ENCODE peak calls at places on chromosome 15, in four cellular contexts. A is psoas muscle, I is body of pancreas, R is HCT116. W is an unnamed sample.
A peak's percentile ranks its signal among the peaks of the same experiment; 100 is the strongest.

GRCh38 chr15:38991126-38991525 is 426.5 kb upstream of the RASGRP1 start:
- DNase-seq in A (no peak), I (no peak), R (peak; percentile 8), W (no peak)

GRCh38 chr15:65870889-65871533 is 1.7 kb downstream of the RAB11A start:
- DNase-seq in A (no peak), I (no peak), R (no peak), W (no peak)

GRCh38 chr15:85579957-85580694 is 199.7 kb downstream of the AKAP13 start:
- DNase-seq in A (no peak), I (peak; percentile 73), R (no peak), W (peak; percentile 35)

GRCh38 chr15:58748787-58749531 is 548 bp downstream of the ADAM10 start:
- DNase-seq in A (peak; percentile 75), I (peak; percentile 52), R (no peak), W (peak; percentile 61)

GRCh38 chr15:71125831-71126453 is 10.7 kb downstream of the THSD4 start:
- DNase-seq in A (no peak), I (no peak), R (no peak), W (no peak)

GRCh38 chr15:35195031-35195430 is 109.9 kb upstream of the NANOGP8 start:
- DNase-seq in A (no peak), I (no peak), R (no peak), W (no peak)

GRCh38 chr15:42048080-42048820 is 27.4 kb upstream of the PLA2G4E start:
- DNase-seq in A (no peak), I (no peak), R (no peak), W (no peak)

GRCh38 chr15:33149919-33150318 is 44.6 kb downstream of the FMN1 start:
- DNase-seq in A (no peak), I (no peak), R (no peak), W (no peak)

GRCh38 chr15:96699871-96700401 is 369.4 kb downstream of the NR2F2 start:
- DNase-seq in A (no peak), I (no peak), R (no peak), W (no peak)

GRCh38 chr15:60683156-60683555 is 204.2 kb upstream of the ICE2 start:
- DNase-seq in A (no peak), I (no peak), R (no peak), W (no peak)

GRCh38 chr15:34233614-34234013 is 8.8 kb downstream of the EMC4 start:
- DNase-seq in A (no peak), I (no peak), R (no peak), W (no peak)

GRCh38 chr15:87706001-87706400 is 550.5 kb downstream of the NTRK3 start:
- DNase-seq in A (no peak), I (no peak), R (no peak), W (no peak)

GRCh38 chr15:88284441-88285106 is 28.0 kb upstream of the NTRK3 start:
- DNase-seq in A (no peak), I (no peak), R (no peak), W (no peak)

GRCh38 chr15:54197995-54198394 is 219.8 kb downstream of the UNC13C start:
- DNase-seq in A (no peak), I (no peak), R (no peak), W (no peak)

GRCh38 chr15:71066983-71067382 is 48.3 kb upstream of the THSD4 start:
- DNase-seq in A (no peak), I (no peak), R (no peak), W (no peak)

GRCh38 chr15:58036579-58036978 is 28.9 kb downstream of the ALDH1A2 start:
- DNase-seq in A (no peak), I (no peak), R (no peak), W (no peak)

GRCh38 chr15:67175643-67176071 is 78.8 kb downstream of the AAGAB start:
- DNase-seq in A (peak; percentile 79), I (no peak), R (no peak), W (no peak)

GRCh38 chr15:73654659-73655058 is 21.5 kb upstream of the NPTN start:
- DNase-seq in A (no peak), I (no peak), R (no peak), W (no peak)

GRCh38 chr15:88813960-88814359 is 10.7 kb downstream of the ACAN start:
- DNase-seq in A (no peak), I (no peak), R (no peak), W (no peak)

GRCh38 chr15:65008989-65009388 is 19.3 kb upstream of the SPG21 start:
- DNase-seq in A (no peak), I (no peak), R (no peak), W (no peak)

GRCh38 chr15:41926184-41927056 is 32.6 kb upstream of the SPTBN5 start:
- DNase-seq in A (no peak), I (no peak), R (no peak), W (no peak)

GRCh38 chr15:62212746-62213145 is 47.7 kb upstream of the C2CD4B start:
- DNase-seq in A (no peak), I (no peak), R (no peak), W (no peak)

GRCh38 chr15:32856753-32857152 is 138.9 kb downstream of the GREM1 start:
- DNase-seq in A (no peak), I (no peak), R (no peak), W (no peak)

GRCh38 chr15:41493902-41494189 is 172 bp downstream of the ITPKA start:
- DNase-seq in A (no peak), I (no peak), R (no peak), W (no peak)

GRCh38 chr15:50523736-50524318 is 22.6 kb downstream of the USP50 start:
- DNase-seq in A (no peak), I (no peak), R (no peak), W (no peak)

GRCh38 chr15:80750591-80750990 is 28.6 kb upstream of the CEMIP start:
- DNase-seq in A (no peak), I (no peak), R (no peak), W (no peak)

GRCh38 chr15:29031502-29032228 is 145.9 kb downstream of the APBA2 start:
- DNase-seq in A (no peak), I (no peak), R (no peak), W (no peak)

GRCh38 chr15:71294251-71294635 is 179.0 kb downstream of the THSD4 start:
- DNase-seq in A (no peak), I (no peak), R (no peak), W (no peak)

GRCh38 chr15:89129816-89130134 is 41.5 kb downstream of the ABHD2 start:
- DNase-seq in A (no peak), I (no peak), R (no peak), W (no peak)

GRCh38 chr15:54604963-54605362 is 591.8 kb downstream of the RSL24D1 start:
- DNase-seq in A (no peak), I (no peak), R (no peak), W (no peak)

GRCh38 chr15:60679256-60679655 is 200.3 kb upstream of the ICE2 start:
- DNase-seq in A (no peak), I (no peak), R (no peak), W (no peak)

GRCh38 chr15:54305138-54305537 is 326.9 kb downstream of the UNC13C start:
- DNase-seq in A (no peak), I (no peak), R (no peak), W (no peak)

GRCh38 chr15:79086814-79087213 is 3.8 kb downstream of the RASGRF1 start:
- DNase-seq in A (no peak), I (no peak), R (no peak), W (no peak)

GRCh38 chr15:69392352-69392751 is 21.8 kb upstream of the KIF23 start:
- DNase-seq in A (no peak), I (no peak), R (no peak), W (no peak)

GRCh38 chr15:57857871-57858270 is 151.4 kb downstream of the POLR2M start:
- DNase-seq in A (no peak), I (no peak), R (no peak), W (no peak)

GRCh38 chr15:67232591-67232990 is 21.9 kb downstream of the AAGAB start:
- DNase-seq in A (no peak), I (peak; percentile 17), R (no peak), W (no peak)

GRCh38 chr15:85642693-85643058 is 152.0 kb downstream of the KLHL25 start:
- DNase-seq in A (peak; percentile 83), I (peak; percentile 38), R (no peak), W (peak; percentile 64)

GRCh38 chr15:93716615-93717221 is 514.6 kb upstream of the MCTP2 start:
- DNase-seq in A (no peak), I (no peak), R (no peak), W (no peak)

GRCh38 chr15:66720206-66721010 is 18.4 kb downstream of the SMAD6 start:
- DNase-seq in A (no peak), I (no peak), R (no peak), W (no peak)

GRCh38 chr15:48451241-48451640 is 120.0 kb downstream of the DUT start:
- DNase-seq in A (no peak), I (no peak), R (no peak), W (no peak)
- H3K36me3 ChIP-seq in A (no peaks in the 10 kb centered on the region), I (no peaks in the 10 kb centered on the region), R (no peaks in the 10 kb centered on the region), W (peaks cover 67% of the 10 kb centered on the region)

GRCh38 chr15:48337626-48338025 is 6.4 kb downstream of the DUT start:
- DNase-seq in A (no peak), I (no peak), R (no peak), W (no peak)
- H3K36me3 ChIP-seq in A (peaks cover 92% of the 10 kb centered on the region), I (no peaks in the 10 kb centered on the region), R (peaks cover 30% of the 10 kb centered on the region), W (peaks cover 71% of the 10 kb centered on the region)

DNA sequence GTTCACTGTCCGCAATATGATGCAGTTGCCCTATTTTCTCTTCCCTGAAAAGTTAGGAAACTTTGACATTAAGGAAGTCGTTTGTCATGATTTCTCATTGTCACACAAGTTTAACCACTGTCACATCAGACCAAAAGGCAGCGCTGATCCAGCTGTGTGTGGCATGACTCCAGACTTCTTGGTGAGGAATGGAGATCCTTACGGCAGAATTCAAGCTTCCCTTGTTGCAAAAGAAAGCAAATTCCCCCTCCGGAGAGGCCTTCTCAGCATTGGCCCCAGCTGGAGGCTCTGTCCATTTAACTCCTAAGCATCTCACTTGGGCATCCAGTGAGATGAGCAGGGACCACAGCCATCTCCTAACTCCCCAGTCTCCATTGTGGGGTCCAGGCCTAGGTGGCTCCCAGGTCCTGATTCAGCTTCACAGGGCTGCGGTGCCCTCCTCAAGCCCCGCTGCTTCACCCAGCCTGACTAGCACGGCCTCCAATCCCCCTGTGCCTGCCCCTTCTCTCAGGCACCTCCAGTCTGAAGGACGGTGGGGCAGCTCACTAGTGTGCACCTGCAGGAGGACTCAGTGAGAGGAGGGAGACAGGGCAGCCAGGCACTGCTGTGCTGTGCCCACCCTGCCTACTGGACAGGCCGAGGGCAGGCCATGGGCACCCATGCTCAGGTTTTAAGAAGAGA is 159.5 kb downstream of the CHSY1 start:
- DNase-seq in A (no peak), I (no peak), R (no peak), W (no peak)
- H3K36me3 ChIP-seq in A (no peaks in the 10 kb centered on the region), I (no peaks in the 10 kb centered on the region), R (no peaks in the 10 kb centered on the region), W (no peaks in the 10 kb centered on the region)

GRCh38 chr15:90994417-90995311 is at the start of gene PRC1:
- DNase-seq in A (peak; percentile 99), I (peak; percentile 99), R (peak; percentile 94), W (peak; percentile 99)

GRCh38 chr15:91001209-91001608 is 6.9 kb upstream of the PRC1 start:
- DNase-seq in A (no peak), I (no peak), R (no peak), W (no peak)

GRCh38 chr15:90994059-90994416 is 297 bp downstream of the PRC1 start:
- DNase-seq in A (no peak), I (peak; percentile 31), R (no peak), W (no peak)

DNA sequence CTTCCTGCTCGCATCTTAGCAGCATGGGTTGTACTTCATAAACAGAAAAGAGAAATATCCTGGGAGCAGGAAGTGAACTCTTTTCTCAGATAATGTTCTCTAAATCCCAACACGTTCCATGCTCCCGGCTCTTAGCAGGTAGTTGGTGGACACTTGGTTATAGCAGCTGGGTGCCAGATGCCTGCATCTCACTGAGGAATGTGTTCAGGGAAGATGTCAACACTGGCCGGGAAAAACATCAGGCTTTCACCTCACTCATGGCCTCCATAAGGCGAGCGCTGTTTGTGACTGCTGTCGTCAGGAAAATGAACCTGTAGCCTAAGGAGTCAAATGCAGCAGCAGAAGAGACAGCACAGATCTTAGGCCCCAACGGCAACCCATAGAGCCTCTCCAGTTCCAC is 4.4 kb upstream of the PRC1 start:
- DNase-seq in A (no peak), I (no peak), R (no peak), W (no peak)
- H3K36me3 ChIP-seq in A (peaks cover 67% of the 10 kb centered on the region), I (no peaks in the 10 kb centered on the region), R (peaks cover 29% of the 10 kb centered on the region), W (peaks cover 58% of the 10 kb centered on the region)

W was measured in left ventricle myocardium inferior.